ENCODE peak calls at places on chromosomes 5 and 9, in four cellular contexts. A is kidney epithelial cell, M is transverse colon, X is testis. V is an unnamed sample. For H3K36me3, the result is how much of the 10 kb centered on the place peaks cover.

GRCh38 chr5:96597441-96598020 is 64.6 kb upstream of the CAST start:
- DNase-seq in M (no peak), A (peak), X (no peak), V (no peak)

GRCh38 chr9:95138474-95138873 is 179.0 kb downstream of the FANCC start:
- DNase-seq in A (no peak), X (no peak), M (no peak), V (no peak)

GRCh38 chr5:21711854-21712752 is 1141.0 kb downstream of the CDH12 start:
- DNase-seq in M (no peak), A (no peak), X (no peak), V (no peak)

GRCh38 chr5:75617746-75618352 is 6.6 kb downstream of the ANKDD1B start:
- DNase-seq in M (no peak), X (no peak), A (no peak), V (no peak)

GRCh38 chr9:133715866-133716563 is 22.1 kb downstream of the SARDH start:
- DNase-seq in X (no peak), M (no peak), A (no peak), V (peak)

GRCh38 chr5:111627862-111628261 is 115.5 kb upstream of the STARD4 start:
- DNase-seq in A (no peak), M (no peak), X (no peak), V (no peak)

GRCh38 chr9:90999425-91000397 is 198.1 kb downstream of the SYK start:
- DNase-seq in X (no peak), A (no peak), M (no peak), V (no peak)

GRCh38 chr9:89048611-89049010 is 57.3 kb downstream of the S1PR3 start:
- DNase-seq in X (no peak), A (no peak), M (no peak), V (no peak)

GRCh38 chr9:91580136-91580535 is 156.5 kb upstream of the NFIL3 start:
- DNase-seq in A (no peak), X (no peak), M (no peak), V (peak)

GRCh38 chr5:369151-369939 is 47.8 kb downstream of the AHRR start:
- DNase-seq in A (no peak), X (peak), M (peak), V (no peak)

GRCh38 chr5:151924564-151925395 is at the start of gene GLRA1:
- DNase-seq in M (peak), A (no peak), X (peak), V (no peak)

GRCh38 chr5:52560366-52560765 is 227.3 kb upstream of the ITGA1 start:
- DNase-seq in A (no peak), X (no peak), M (no peak), V (no peak)

GRCh38 chr5:126681970-126682369 is 81.2 kb downstream of the PHAX start:
- DNase-seq in X (no peak), M (no peak), A (no peak), V (no peak)

GRCh38 chr5:172932313-172933017 is 26.8 kb upstream of the RPL26L1 start:
- DNase-seq in M (peak), A (no peak), X (peak), V (peak)

GRCh38 chr5:1228121-1228520 is 2.9 kb downstream of the SLC6A18 start:
- DNase-seq in M (no peak), X (no peak), A (no peak), V (peak)

GRCh38 chr9:134390537-134390936 is 64.3 kb downstream of the RXRA start:
- DNase-seq in A (no peak), M (no peak), X (no peak), V (no peak)

GRCh38 chr9:93576296-93577044 is at the start of gene PHF2:
- DNase-seq in M (no peak), X (peak), A (no peak), V (no peak)

GRCh38 chr9:136147890-136148714 is 29.4 kb upstream of the TMEM250 start:
- DNase-seq in X (no peak), M (no peak), A (no peak), V (peak)

GRCh38 chr9:125153712-125154367 is 10.5 kb upstream of the SCAI start:
- DNase-seq in X (no peak), M (no peak), A (no peak), V (no peak)

GRCh38 chr5:178667685-178668084 is 40.8 kb upstream of the CLK4 start:
- DNase-seq in X (no peak), M (no peak), A (no peak), V (no peak)

GRCh38 chr9:69030851-69031645 is 4.5 kb upstream of the FXN start:
- DNase-seq in M (no peak), A (no peak), X (no peak), V (no peak)

GRCh38 chr5:154559398-154560276 is 81.6 kb upstream of the HAND1 start:
- DNase-seq in X (no peak), A (no peak), M (no peak), V (no peak)

GRCh38 chr5:156699147-156699546 is 150.9 kb upstream of the PPP1R2B start:
- DNase-seq in A (no peak), X (no peak), M (no peak), V (no peak)

GRCh38 chr9:131605770-131606590 is 60.7 kb downstream of the PRRT1B start:
- DNase-seq in A (no peak), X (no peak), M (no peak), V (no peak)

GRCh38 chr9:128103589-128103962 is 24.0 kb downstream of the PTGES2 start:
- DNase-seq in M (no peak), A (no peak), X (no peak), V (peak)

DNA sequence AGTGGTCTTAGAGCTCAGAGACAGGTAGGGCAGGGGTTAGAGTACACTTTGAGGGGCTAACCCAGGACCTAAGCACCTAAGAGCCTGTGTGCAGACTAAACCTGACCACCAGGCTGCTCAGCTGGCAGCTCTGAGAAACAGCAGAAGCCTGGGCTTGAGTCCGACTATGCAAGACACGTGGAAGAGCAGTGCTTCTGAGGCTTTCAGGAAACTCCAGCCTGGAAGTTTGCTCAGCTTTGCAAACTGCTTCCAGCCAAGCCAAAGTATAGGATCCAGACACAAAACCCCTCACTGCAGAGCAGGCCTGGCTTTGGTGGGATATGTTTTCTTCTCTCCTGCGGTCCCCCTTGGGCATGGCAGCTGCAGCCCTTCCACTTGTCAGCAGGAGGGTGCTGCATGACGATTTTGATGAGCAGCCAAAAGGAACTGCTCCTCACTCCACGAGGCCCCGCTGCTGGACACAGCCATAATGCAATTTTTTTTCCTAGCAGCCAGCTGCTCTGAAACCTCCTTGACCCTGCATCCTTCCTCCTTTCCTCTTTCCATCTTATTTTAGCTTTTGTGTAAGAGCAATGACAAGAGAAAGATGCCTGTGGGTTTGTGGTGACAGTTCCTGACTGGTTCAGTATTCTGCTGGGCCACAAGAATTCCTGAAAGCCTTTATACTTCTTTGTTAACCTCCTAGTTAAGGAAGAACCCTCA is 123.1 kb downstream of the LIFR start:
- DNase-seq in A (peak), X (peak), M (no peak), V (no peak)
- TF ChIP-seq CTCF in A (no peak), X (no peak), M (no peak), V (no peak)

GRCh38 chr9:120768247-120768646 is 25.0 kb downstream of the FBXW2 start:
- DNase-seq in A (no peak), X (no peak), M (no peak), V (no peak)

GRCh38 chr9:120761011-120761410 is 32.2 kb downstream of the FBXW2 start:
- DNase-seq in X (no peak), M (no peak), A (no peak), V (no peak)

GRCh38 chr9:120765910-120766309 is 27.3 kb downstream of the FBXW2 start:
- DNase-seq in M (no peak), X (no peak), A (no peak), V (peak)

GRCh38 chr9:120767451-120767850 is 25.8 kb downstream of the FBXW2 start:
- DNase-seq in A (no peak), X (no peak), M (no peak), V (no peak)

DNA sequence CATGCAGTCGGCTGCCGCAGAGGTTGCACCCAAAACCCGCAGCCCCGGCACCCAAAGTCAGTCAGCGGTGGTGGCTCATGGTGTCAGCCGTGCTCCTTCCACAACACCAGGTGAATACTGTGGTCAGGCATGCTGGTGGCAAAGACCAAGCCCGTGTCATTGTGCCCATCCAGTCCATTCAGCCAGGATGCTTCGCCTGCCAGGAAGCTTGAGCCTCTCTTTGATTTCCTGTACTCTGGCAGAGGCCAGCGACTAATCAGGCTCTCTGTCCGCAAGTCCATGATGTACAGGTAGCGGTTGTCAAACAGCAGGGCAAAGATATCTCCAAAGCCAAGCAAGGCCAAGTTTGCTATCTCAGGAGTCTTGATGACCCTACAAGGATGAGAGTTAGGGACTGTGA is 28.7 kb downstream of the FBXW2 start:
- DNase-seq in A (no peak), M (no peak), X (no peak), V (no peak)
- H3K36me3 ChIP-seq in A (under half), M (under half), X (under half), V (half or more)

GRCh38 chr5:56337715-56338319 is 104.7 kb upstream of the ANKRD55 start:
- DNase-seq in X (no peak), M (no peak), A (no peak), V (no peak)
- H3K4me3 ChIP-seq in X (no peak), M (no peak), A (no peak), V (no peak)

GRCh38 chr9:32581512-32582143 is 8.7 kb upstream of the NDUFB6 start:
- DNase-seq in M (no peak), X (peak), A (peak), V (peak)
- TF ChIP-seq CTCF in M (peak), X (peak), A (peak), V (peak)

GRCh38 chr9:107332883-107333282 is 49.8 kb downstream of the RAD23B start:
- DNase-seq in M (no peak), A (no peak), X (peak), V (no peak)
- H3K36me3 ChIP-seq in M (under half), A (under half), X (under half), V (half or more)

GRCh38 chr5:180809403-180810209 is 7.0 kb upstream of the MGAT1 start:
- DNase-seq in X (peak), M (peak), A (no peak), V (peak)

GRCh38 chr5:180808461-180809000 is 5.9 kb upstream of the MGAT1 start:
- DNase-seq in M (peak), A (no peak), X (peak), V (no peak)

GRCh38 chr5:180810210-180811011 is 7.8 kb upstream of the MGAT1 start:
- DNase-seq in X (peak), M (peak), A (no peak), V (peak)

GRCh38 chr5:180806351-180807011 is 3.9 kb upstream of the MGAT1 start:
- DNase-seq in X (peak), A (no peak), M (no peak), V (no peak)

DNA sequence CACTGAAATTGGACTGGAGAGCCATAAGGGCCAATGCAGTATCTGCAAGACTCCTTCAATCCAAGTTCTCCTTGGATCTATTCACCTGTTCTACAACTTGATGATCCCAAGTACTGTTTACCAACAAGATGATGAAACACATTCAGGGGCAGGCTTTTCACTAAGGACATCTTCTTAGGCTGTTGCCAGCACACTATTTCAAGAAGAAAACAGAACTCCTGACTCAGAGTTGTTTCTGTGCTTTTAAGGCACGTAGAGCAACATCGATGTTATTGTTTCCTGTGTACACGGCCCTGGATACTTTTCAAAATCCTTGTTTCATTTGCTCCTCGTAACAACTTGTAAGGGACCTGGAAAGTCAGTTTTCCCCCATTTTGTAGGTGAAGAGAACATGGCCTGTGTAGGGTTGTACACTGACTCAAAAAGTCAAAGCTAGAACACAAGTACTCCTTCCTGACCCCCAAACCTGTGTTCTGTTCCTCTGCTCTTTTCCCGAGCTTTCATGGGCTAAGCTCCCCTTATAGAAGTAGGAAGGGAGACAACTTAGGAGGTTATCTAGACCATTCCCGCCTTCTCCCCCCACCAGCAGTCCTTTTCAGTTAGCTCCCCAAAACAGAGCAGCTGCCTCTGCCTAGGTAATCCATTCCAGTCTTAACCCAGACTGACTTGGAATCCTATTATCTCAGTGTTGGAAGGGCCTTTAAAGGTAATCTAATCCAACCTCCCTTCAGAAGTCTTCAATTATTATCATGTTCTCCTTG is 5.2 kb upstream of the MGAT1 start:
- DNase-seq in A (no peak), M (peak), X (peak), V (peak)
- H3K4me3 ChIP-seq in A (no peak), M (peak), X (no peak), V (peak)